ENCODE peak calls at places on chromosomes 13 and 19, in seven cellular contexts. S is adrenal gland, D is uterus, T is ovary, W is H1, G is esophagus muscularis mucosa, B is Peyer's patch. Q is an unnamed sample.

GRCh38 chr19:9881720-9882119 is 46.6 kb downstream of the PIN1 start:
- DNase-seq in S (no peak), D (no peak), T (no peak), W (no peak), G (no peak), B (no peak), Q (no peak)

GRCh38 chr13:51303063-51303552 is 36.4 kb upstream of the SERPINE3 start:
- DNase-seq in S (no peak), D (no peak), T (no peak), W (no peak), G (no peak), B (no peak), Q (no peak)

GRCh38 chr19:11737964-11738745 is 591 bp downstream of the ZNF823 start:
- DNase-seq in S (peak), D (peak), T (peak), W (peak), G (no peak), B (peak), Q (peak)

GRCh38 chr13:44306401-44307192 is 67.0 kb upstream of the SERP2 start:
- DNase-seq in S (peak), D (peak), T (peak), W (peak), G (no peak), B (no peak), Q (peak)

GRCh38 chr13:38135590-38135989 is 214.1 kb upstream of the UFM1 start:
- DNase-seq in S (no peak), D (no peak), T (no peak), W (no peak), G (no peak), B (no peak), Q (no peak)

GRCh38 chr13:113162783-113163685 is 4.6 kb downstream of the PROZ start:
- DNase-seq in S (no peak), D (no peak), T (no peak), W (no peak), G (no peak), B (no peak), Q (no peak)

GRCh38 chr19:633068-633785 is at the start of gene POLRMT:
- DNase-seq in S (peak), D (peak), T (peak), W (peak), G (peak), B (peak), Q (peak)

GRCh38 chr19:19661675-19662251 is 1.7 kb downstream of the ATP13A1 start:
- DNase-seq in S (no peak), D (no peak), T (no peak), W (peak), G (no peak), B (peak), Q (no peak)

GRCh38 chr13:44420376-44421220 is 47.0 kb downstream of the SERP2 start:
- DNase-seq in S (peak), D (no peak), T (no peak), W (peak), G (no peak), B (no peak), Q (no peak)

GRCh38 chr13:19587635-19588300 is 26.4 kb upstream of the TPTE2 start:
- DNase-seq in S (no peak), D (no peak), T (no peak), W (no peak), G (no peak), B (no peak), Q (no peak)

GRCh38 chr13:101845501-101846012 is 393.1 kb downstream of the ITGBL1 start:
- DNase-seq in S (no peak), D (no peak), T (no peak), W (no peak), G (no peak), B (no peak), Q (no peak)

GRCh38 chr13:60519496-60519895 is 122.5 kb downstream of the TDRD3 start:
- DNase-seq in S (no peak), D (no peak), T (no peak), W (no peak), G (no peak), B (no peak), Q (no peak)

GRCh38 chr13:33744589-33745369 is 73.2 kb upstream of the RFC3 start:
- DNase-seq in S (no peak), D (no peak), T (no peak), W (no peak), G (no peak), B (no peak), Q (peak)

GRCh38 chr13:54750521-54750920 is 1721.9 kb downstream of the OLFM4 start:
- DNase-seq in S (no peak), D (no peak), T (no peak), W (no peak), G (no peak), B (no peak), Q (no peak)

GRCh38 chr19:19539738-19540703 is 2.0 kb downstream of the CILP2 start:
- DNase-seq in S (peak), D (peak), T (peak), W (peak), G (no peak), B (peak), Q (peak)

GRCh38 chr19:35011091-35011689 is 11.1 kb downstream of the GRAMD1A start:
- DNase-seq in S (no peak), D (no peak), T (no peak), W (no peak), G (no peak), B (peak), Q (no peak)

GRCh38 chr13:109243311-109243951 is 543.0 kb downstream of the IRS2 start:
- DNase-seq in S (no peak), D (no peak), T (no peak), W (no peak), G (no peak), B (no peak), Q (no peak)

GRCh38 chr19:55700813-55701212 is 25.8 kb downstream of the EPN1 start:
- DNase-seq in S (no peak), D (no peak), T (no peak), W (no peak), G (no peak), B (no peak), Q (no peak)

GRCh38 chr19:752652-753517 is 2.0 kb downstream of the MISP start:
- DNase-seq in S (no peak), D (no peak), T (peak), W (no peak), G (no peak), B (no peak), Q (peak)

GRCh38 chr19:1585243-1585580 is 7.5 kb downstream of the MBD3 start:
- DNase-seq in S (no peak), D (no peak), T (no peak), W (no peak), G (no peak), B (no peak), Q (no peak)

GRCh38 chr19:18135712-18136584 is 17.0 kb upstream of the PIK3R2 start:
- DNase-seq in S (no peak), D (no peak), T (no peak), W (no peak), G (no peak), B (no peak), Q (peak)

GRCh38 chr13:28037399-28037798 is 48.9 kb upstream of the URAD start:
- DNase-seq in S (no peak), D (no peak), T (no peak), W (no peak), G (no peak), B (no peak), Q (no peak)

GRCh38 chr19:2059422-2060201 is 8.6 kb upstream of the MKNK2 start:
- DNase-seq in S (peak), D (peak), T (peak), W (no peak), G (no peak), B (no peak), Q (peak)

GRCh38 chr19:3986260-3987041 is 1.2 kb upstream of the EEF2 start:
- DNase-seq in S (peak), D (no peak), T (peak), W (no peak), G (no peak), B (peak), Q (peak)

GRCh38 chr19:6579450-6580178 is 11.3 kb downstream of the CD70 start:
- DNase-seq in S (no peak), D (no peak), T (no peak), W (no peak), G (no peak), B (no peak), Q (no peak)

GRCh38 chr19:6577410-6578125 is 13.4 kb downstream of the CD70 start:
- DNase-seq in S (no peak), D (no peak), T (no peak), W (no peak), G (no peak), B (peak), Q (no peak)

GRCh38 chr19:6576869-6577281 is 14.1 kb downstream of the CD70 start:
- DNase-seq in S (no peak), D (no peak), T (no peak), W (no peak), G (no peak), B (no peak), Q (no peak)

GRCh38 chr19:6586056-6586455 is 4.9 kb downstream of the CD70 start:
- DNase-seq in S (no peak), D (no peak), T (no peak), W (no peak), G (no peak), B (no peak), Q (no peak)

DNA sequence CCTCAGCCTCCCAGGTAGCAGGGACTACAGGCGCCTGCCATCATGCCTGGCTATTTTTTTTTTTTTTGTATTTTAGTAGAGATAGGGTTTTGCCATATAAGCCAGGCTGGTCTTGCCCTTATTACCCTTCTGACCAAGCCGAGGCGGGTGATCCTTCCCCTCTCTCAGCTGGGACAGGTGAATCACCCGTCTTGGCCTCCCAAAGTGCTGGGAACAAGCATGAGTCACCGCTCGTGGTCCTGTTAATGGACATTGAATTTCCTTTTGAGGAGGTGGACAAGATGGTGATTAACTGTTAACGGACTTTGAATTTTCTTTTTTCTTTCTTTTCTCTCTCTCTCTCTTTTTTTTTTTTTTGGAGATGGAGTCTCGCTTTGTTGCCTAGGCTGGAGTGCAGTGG is 10.6 kb downstream of the CD70 start:
- DNase-seq in S (peak), D (no peak), T (no peak), W (no peak), G (no peak), B (no peak), Q (no peak)
- H3K27ac ChIP-seq in S (no peak), D (no peak), T (no peak), W (no peak), G (no peak), B (no peak), Q (no peak)

GRCh38 chr19:44741841-44742352 is 6.6 kb upstream of the BCL3 start:
- DNase-seq in S (peak), D (peak), T (peak), W (no peak), G (peak), B (peak), Q (peak)
- TF ChIP-seq POLR2A in S (peak), D (peak), T (no peak), W (no peak), G (peak), B (peak), Q (peak)

DNA sequence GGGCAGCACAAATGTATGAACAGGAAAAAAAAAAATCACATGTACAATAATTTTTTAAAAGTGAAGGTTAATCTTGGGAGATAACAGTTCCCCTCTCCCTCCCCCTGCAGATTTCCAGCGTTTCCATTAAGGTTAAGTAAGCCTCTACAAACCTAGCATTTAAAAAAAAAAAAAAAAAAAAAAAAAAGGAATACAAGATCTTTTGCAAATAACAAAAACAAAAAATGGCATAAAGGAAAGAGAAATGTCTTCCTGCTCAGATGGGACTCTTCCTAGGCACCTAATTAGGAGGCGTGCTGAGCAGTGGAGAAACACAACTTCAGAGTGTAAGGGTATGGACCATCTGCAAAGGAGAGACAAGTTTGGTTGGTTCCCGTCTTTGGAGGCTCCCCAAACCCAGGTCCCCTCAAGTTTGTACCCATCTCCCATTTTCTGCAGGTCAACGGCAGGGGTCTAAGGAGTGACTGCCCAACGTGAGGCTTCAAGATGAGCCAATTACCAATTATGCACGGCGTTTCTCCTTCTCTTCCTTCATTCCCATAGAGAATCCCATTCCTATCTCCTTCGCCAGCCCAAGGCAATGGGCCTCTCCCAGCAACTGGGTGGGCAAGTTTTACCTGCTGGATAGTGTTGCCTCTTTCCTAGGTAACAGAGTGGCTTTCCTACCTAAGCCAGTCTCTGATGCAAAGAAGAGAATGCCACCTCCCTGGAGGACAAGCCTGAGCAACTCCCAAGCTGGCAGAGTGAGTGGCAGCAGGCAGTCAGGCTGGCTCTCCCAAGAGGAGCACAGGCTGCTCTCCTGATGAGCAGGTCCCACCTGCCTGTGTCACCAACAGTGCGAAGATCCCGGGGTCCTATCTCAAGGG is 5.1 kb upstream of the ECH1 start:
- DNase-seq in S (no peak), D (no peak), T (peak), W (no peak), G (no peak), B (no peak), Q (no peak)
- H3K27ac ChIP-seq in S (no peak), D (no peak), T (no peak), W (no peak), G (no peak), B (no peak), Q (peak)

DNA sequence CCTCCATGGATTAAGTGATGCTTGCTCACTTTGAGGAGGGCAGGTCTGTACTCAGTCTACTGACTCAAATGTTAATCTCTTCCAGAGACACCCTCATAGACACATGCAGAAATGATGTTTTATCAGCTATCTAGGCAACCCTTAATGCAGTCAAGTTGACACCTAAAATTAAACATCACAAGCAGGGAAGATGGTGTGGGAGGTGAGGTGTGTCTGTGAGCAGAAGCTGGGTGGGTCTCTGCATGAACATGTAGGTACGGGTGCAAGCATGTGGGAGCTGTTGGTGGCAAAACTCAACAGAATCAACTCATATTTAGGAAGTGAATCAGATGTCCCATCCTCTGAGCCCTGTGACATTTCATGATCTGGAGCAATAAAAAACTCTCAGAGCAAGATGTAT is 249.2 kb upstream of the SGCG start:
- DNase-seq in S (no peak), D (no peak), T (no peak), W (no peak), G (no peak), B (no peak), Q (no peak)
- TF ChIP-seq POLR2A in S (no peak), D (no peak), T (no peak), W (no peak), G (no peak), B (no peak), Q (no peak)

Q was measured in body of pancreas.